ENCODE peak calls at places on chromosomes 12 and 14, in seven cellular contexts. Z is GM12878, F is SK-N-SH, M is astrocyte, H is fibroblast of lung, J is IMR-90, N is HCT116. I is an unnamed sample.

GRCh38 chr14:20413785-20414117 is 450 bp upstream of the TEP1 start:
- DNase-seq in J (no peak), Z (no peak), H (peak), N (no peak), F (no peak), M (no peak), I (no peak)

GRCh38 chr12:12999276-12999958 is 648 bp downstream of the HEBP1 start:
- DNase-seq in N (no peak), F (no peak), H (peak), Z (no peak), J (no peak), M (peak), I (no peak)

GRCh38 chr14:36173161-36173560 is 3.4 kb downstream of the PTCSC3 start:
- DNase-seq in M (peak), J (no peak), Z (no peak), F (no peak), N (no peak), H (no peak), I (no peak)

GRCh38 chr12:105204127-105204526 is 31.8 kb downstream of the APPL2 start:
- DNase-seq in Z (no peak), H (no peak), M (no peak), N (no peak), F (no peak), J (no peak), I (no peak)

GRCh38 chr12:65074932-65075331 is 46.2 kb downstream of the WIF1 start:
- DNase-seq in H (no peak), N (peak), Z (no peak), M (no peak), F (no peak), J (no peak), I (no peak)

GRCh38 chr14:66066991-66067788 is 419.0 kb upstream of the CCDC196 start:
- DNase-seq in N (no peak), H (no peak), Z (no peak), J (no peak), F (no peak), M (peak), I (no peak)

GRCh38 chr14:87067597-87067996 is 925.4 kb downstream of the GALC start:
- DNase-seq in J (no peak), N (no peak), F (no peak), H (no peak), M (no peak), Z (no peak), I (no peak)

GRCh38 chr14:104237651-104238423 is 99.5 kb downstream of the KIF26A start:
- DNase-seq in N (no peak), H (no peak), M (no peak), F (no peak), J (no peak), Z (no peak), I (peak)

GRCh38 chr12:117580718-117581062 is 219.3 kb upstream of the NOS1 start:
- DNase-seq in H (no peak), M (no peak), Z (no peak), F (peak), N (peak), J (no peak), I (peak)

GRCh38 chr12:124919646-124920352 is 5.3 kb upstream of the UBC start:
- DNase-seq in Z (peak), M (peak), J (peak), H (peak), N (no peak), F (no peak), I (no peak)

GRCh38 chr12:94595152-94595551 is 55.2 kb downstream of the TMCC3 start:
- DNase-seq in J (no peak), N (no peak), M (peak), F (no peak), Z (no peak), H (no peak), I (no peak)

GRCh38 chr14:68633131-68633991 is 159.5 kb downstream of the ZFP36L1 start:
- DNase-seq in H (peak), F (no peak), M (no peak), N (no peak), Z (no peak), J (no peak), I (no peak)

GRCh38 chr12:113120670-113121370 is 14.7 kb downstream of the RASAL1 start:
- DNase-seq in H (no peak), J (no peak), N (no peak), M (no peak), Z (no peak), F (peak), I (no peak)

GRCh38 chr12:110258466-110258865 is 22.6 kb upstream of the ATP2A2 start:
- DNase-seq in Z (no peak), N (no peak), M (no peak), F (no peak), H (no peak), J (no peak), I (no peak)

GRCh38 chr14:61397607-61398006 is 76.2 kb downstream of the PRKCH start:
- DNase-seq in F (no peak), M (no peak), N (no peak), Z (no peak), H (no peak), J (no peak), I (no peak)

GRCh38 chr14:61394542-61394941 is 73.2 kb downstream of the PRKCH start:
- DNase-seq in F (no peak), Z (no peak), H (no peak), J (no peak), M (no peak), N (no peak), I (no peak)

GRCh38 chr14:61396694-61397093 is 75.3 kb downstream of the PRKCH start:
- DNase-seq in F (no peak), M (no peak), Z (no peak), N (no peak), H (no peak), J (no peak), I (no peak)

GRCh38 chr14:61395115-61395725 is 73.8 kb downstream of the PRKCH start:
- DNase-seq in M (no peak), H (no peak), Z (no peak), N (no peak), F (no peak), J (no peak), I (no peak)

GRCh38 chr14:61396279-61396678 is 74.9 kb downstream of the PRKCH start:
- DNase-seq in M (no peak), J (no peak), N (no peak), Z (no peak), F (no peak), H (no peak), I (no peak)
- TF ChIP-seq CTCF in M (no peak), J (no peak), N (no peak), Z (no peak), F (no peak), H (no peak), I (no peak)

DNA sequence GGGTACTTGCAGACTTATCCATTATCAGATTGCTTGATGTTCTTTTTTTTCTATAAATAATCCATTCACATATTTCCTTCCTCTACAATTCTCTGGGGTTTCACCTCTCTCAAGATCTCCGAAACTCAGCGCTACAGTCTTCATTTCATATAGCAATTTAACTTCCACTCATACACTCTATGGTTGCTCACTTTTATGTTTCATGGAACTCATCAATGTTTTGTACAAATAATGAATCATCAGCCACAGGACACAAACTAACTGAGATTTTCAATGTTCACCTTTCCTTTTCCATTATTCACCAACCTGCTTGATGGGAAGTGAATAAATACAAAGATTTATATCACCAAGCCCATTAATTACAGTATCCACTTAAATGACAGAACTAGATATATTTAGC is 534.7 kb downstream of the LRFN5 start:
- DNase-seq in M (peak), F (no peak), H (peak), N (no peak), Z (no peak), J (no peak), I (no peak)
- H3K9ac ChIP-seq in M (no peak), F (no peak), H (no peak), N (no peak), Z (no peak), J (no peak), I (no peak)

DNA sequence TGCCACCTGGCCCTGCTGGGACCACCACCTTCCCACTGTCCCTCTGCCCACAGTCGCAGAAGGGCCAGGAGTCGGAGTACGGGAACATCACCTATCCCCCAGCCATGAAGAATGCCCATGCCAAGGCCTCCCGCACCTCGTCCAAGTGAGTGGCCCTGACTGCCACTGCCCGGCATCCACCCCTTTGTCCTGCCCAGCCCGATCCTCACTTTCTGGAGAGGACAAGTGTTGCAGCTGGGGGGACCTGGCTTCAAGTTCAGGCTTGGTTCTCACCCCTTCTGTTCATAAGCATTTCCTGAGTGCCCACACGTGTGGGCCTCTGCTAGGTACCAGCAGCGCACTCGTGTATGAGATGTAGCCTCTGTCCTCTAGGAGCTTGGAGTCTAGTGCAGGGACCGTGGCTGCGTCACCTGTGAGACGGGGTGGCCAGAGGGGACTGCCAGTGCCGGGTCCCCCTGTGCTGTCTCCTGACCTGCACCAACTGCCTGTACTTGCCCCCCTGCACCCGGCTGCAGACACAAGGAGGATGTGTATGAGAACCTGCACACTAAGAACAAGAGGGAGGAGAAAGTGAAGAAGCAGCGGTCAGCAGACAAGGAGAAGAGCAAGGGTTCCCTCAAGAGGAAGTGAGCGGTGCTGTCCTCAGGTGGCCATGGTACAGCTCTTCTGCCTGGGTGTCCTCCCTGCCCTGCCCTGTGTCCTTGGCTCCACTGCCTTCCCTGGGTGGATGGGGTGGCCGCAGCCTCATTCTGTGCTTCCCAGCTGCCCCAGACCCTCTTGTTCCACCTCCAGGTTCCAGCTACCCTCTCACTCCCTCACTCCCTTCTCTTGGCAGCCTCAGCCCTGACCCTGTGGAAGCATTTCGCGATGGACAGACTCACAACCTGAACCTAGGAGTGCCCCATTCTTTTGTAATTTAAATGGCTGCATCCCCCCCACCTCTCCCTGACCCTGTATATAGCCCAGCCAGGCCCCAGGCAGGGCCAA is 9.4 kb downstream of the PTPN6 start:
- DNase-seq in M (peak), N (no peak), Z (no peak), H (peak), J (peak), F (peak), I (no peak)
- TF ChIP-seq CTCF in M (no peak), N (peak), Z (peak), H (peak), J (peak), F (peak), I (no peak)

GRCh38 chr12:100515956-100516355 is 42.3 kb downstream of the NR1H4 start:
- DNase-seq in J (no peak), N (no peak), M (peak), F (no peak), H (no peak), Z (no peak), I (no peak)

GRCh38 chr12:100521958-100522357 is 48.3 kb downstream of the NR1H4 start:
- DNase-seq in Z (no peak), J (no peak), M (no peak), F (no peak), N (no peak), H (no peak), I (no peak)

GRCh38 chr12:100518376-100518775 is 44.7 kb downstream of the NR1H4 start:
- DNase-seq in H (no peak), F (no peak), N (no peak), Z (no peak), J (no peak), M (no peak), I (no peak)

GRCh38 chr12:100520048-100520769 is 46.5 kb downstream of the NR1H4 start:
- DNase-seq in H (no peak), F (no peak), N (no peak), J (no peak), Z (no peak), M (no peak), I (no peak)
- H3K9ac ChIP-seq in H (no peak), F (no peak), N (no peak), J (no peak), Z (no peak), M (no peak), I (no peak)

GRCh38 chr12:119988788-119989618 is at the start of gene BICDL1:
- DNase-seq in Z (peak), H (peak), N (peak), M (peak), J (peak), F (peak), I (peak)
- TF ChIP-seq CTCF in Z (no peak), H (no peak), N (no peak), M (no peak), J (no peak), F (no peak), I (no peak)